ENCODE peak calls at places on chromosome 14, in four cellular contexts. G is ureter, B is T1000, O is endothelial cell. K is an unnamed sample.

GRCh38 chr14:21025374-21026151 is 702 bp upstream of the NDRG2 start:
- DNase-seq in G (peak), B (no peak), O (peak), K (no peak)

GRCh38 chr14:35261774-35262173 is 30.4 kb upstream of the PSMA6 start:
- DNase-seq in G (no peak), B (no peak), O (no peak), K (no peak)

GRCh38 chr14:50964683-50965390 is 20.6 kb upstream of the PYGL start:
- DNase-seq in G (peak), B (peak), O (no peak), K (no peak)

GRCh38 chr14:98622208-98623051 is 649.6 kb downstream of the BCL11B start:
- DNase-seq in G (no peak), B (no peak), O (no peak), K (no peak)

GRCh38 chr14:51548187-51548586 is 103.5 kb upstream of the FRMD6 start:
- DNase-seq in G (no peak), B (no peak), O (no peak), K (peak)

GRCh38 chr14:104499784-104500496 is 79.6 kb upstream of the C14orf180 start:
- DNase-seq in G (no peak), B (no peak), O (no peak), K (no peak)

GRCh38 chr14:52067873-52068740 is 752 bp downstream of the NID2 start:
- DNase-seq in G (no peak), B (peak), O (peak), K (peak)

GRCh38 chr14:68140111-68140741 is 320.6 kb downstream of the RAD51B start:
- DNase-seq in G (peak), B (peak), O (peak), K (peak)

GRCh38 chr14:48568688-48569087 is 893.3 kb upstream of the MDGA2 start:
- DNase-seq in G (no peak), B (no peak), O (no peak), K (no peak)

GRCh38 chr14:69090187-69090789 is 62.6 kb downstream of the DCAF5 start:
- DNase-seq in G (no peak), B (no peak), O (peak), K (peak)

GRCh38 chr14:65639216-65639615 is 226.7 kb downstream of the FUT8 start:
- DNase-seq in G (no peak), B (no peak), O (no peak), K (no peak)

GRCh38 chr14:61420326-61420725 is 98.9 kb downstream of the PRKCH start:
- DNase-seq in G (no peak), B (peak), O (no peak), K (no peak)

GRCh38 chr14:69464829-69465228 is 19.7 kb upstream of the PLEKHD1 start:
- DNase-seq in G (no peak), B (peak), O (no peak), K (no peak)

GRCh38 chr14:101228949-101229541 is 325.5 kb upstream of the RTL1 start:
- DNase-seq in G (peak), B (no peak), O (no peak), K (no peak)

GRCh38 chr14:61147898-61148549 is 133.1 kb downstream of the TMEM30B start:
- DNase-seq in G (no peak), B (peak), O (no peak), K (no peak)

GRCh38 chr14:29444216-29444615 is 483.4 kb downstream of the PRKD1 start:
- DNase-seq in G (no peak), B (no peak), O (no peak), K (no peak)

GRCh38 chr14:70931008-70931407 is 23.7 kb downstream of the PCNX1 start:
- DNase-seq in G (no peak), B (no peak), O (no peak), K (no peak)

GRCh38 chr14:63713765-63714164 is 14.1 kb downstream of the SGPP1 start:
- DNase-seq in G (no peak), B (no peak), O (no peak), K (no peak)

GRCh38 chr14:35044939-35045797 is 904 bp upstream of the FAM177A1 start:
- DNase-seq in G (no peak), B (no peak), O (no peak), K (no peak)

GRCh38 chr14:84785997-84786396 is 743.9 kb upstream of the FLRT2 start:
- DNase-seq in G (no peak), B (no peak), O (no peak), K (no peak)

GRCh38 chr14:81953419-81953818 is 419.8 kb upstream of the SEL1L start:
- DNase-seq in G (no peak), B (no peak), O (no peak), K (peak)

GRCh38 chr14:69281450-69282169 is 21.7 kb downstream of the GALNT16 start:
- DNase-seq in G (no peak), B (no peak), O (no peak), K (no peak)

GRCh38 chr14:88955470-88955869 is 131.0 kb downstream of the TTC8 start:
- DNase-seq in G (no peak), B (no peak), O (no peak), K (no peak)

GRCh38 chr14:85527006-85527405 is 2.9 kb upstream of the FLRT2 start:
- DNase-seq in G (no peak), B (no peak), O (no peak), K (no peak)

GRCh38 chr14:94675036-94675435 is 62.8 kb downstream of the SERPINA3 start:
- DNase-seq in G (no peak), B (no peak), O (no peak), K (no peak)